ENCODE peak calls at places on chromosomes 12 and 14, in seven cellular contexts. A is HCT116, T is HepG2, L is SK-N-SH, P is K562, N is A549, J is GM12878. Y is an unnamed sample.

GRCh38 chr12:105911966-105912365 is 226.8 kb downstream of the NUAK1 start:
- DNase-seq in N (no peak), P (no peak), T (no peak), J (no peak), A (no peak), L (no peak), Y (no peak)

GRCh38 chr12:124940393-124941169 is 26.1 kb upstream of the UBC start:
- DNase-seq in A (peak), T (peak), N (peak), P (peak), J (peak), L (peak), Y (peak)

GRCh38 chr12:53791735-53792326 is 40.1 kb upstream of the CISTR start:
- DNase-seq in L (no peak), P (peak), N (no peak), T (no peak), J (no peak), A (peak), Y (no peak)

GRCh38 chr12:25151476-25151875 is 43.5 kb downstream of the DNAI7 start:
- DNase-seq in L (peak), J (no peak), T (no peak), A (no peak), P (no peak), N (peak), Y (peak)

GRCh38 chr12:123893276-123893675 is 79.4 kb downstream of the CCDC92 start:
- DNase-seq in L (no peak), J (no peak), A (no peak), P (no peak), T (no peak), N (no peak), Y (no peak)

GRCh38 chr14:33061667-33062325 is 123.1 kb downstream of the NPAS3 start:
- DNase-seq in J (no peak), L (no peak), T (no peak), N (no peak), A (no peak), P (no peak), Y (no peak)

GRCh38 chr14:53432378-53432802 is 279.3 kb upstream of the DDHD1 start:
- DNase-seq in A (peak), N (peak), L (peak), T (peak), J (no peak), P (peak), Y (peak)

GRCh38 chr12:21839776-21840175 is 65.3 kb upstream of the KCNJ8 start:
- DNase-seq in T (no peak), A (no peak), P (no peak), N (no peak), L (no peak), J (no peak), Y (no peak)

GRCh38 chr14:60381909-60382308 is 104.0 kb downstream of the C14orf39 start:
- DNase-seq in T (no peak), P (no peak), N (no peak), L (no peak), A (no peak), J (no peak), Y (no peak)

GRCh38 chr12:48716168-48716492 is 377 bp downstream of the CCNT1 start:
- DNase-seq in A (no peak), J (no peak), N (no peak), P (no peak), L (no peak), T (no peak), Y (no peak)

GRCh38 chr12:119229837-119230236 is 51.1 kb downstream of the HSPB8 start:
- DNase-seq in P (peak), J (no peak), L (peak), A (peak), N (peak), T (peak), Y (peak)

GRCh38 chr12:44812062-44812461 is 64.1 kb downstream of the NELL2 start:
- DNase-seq in J (no peak), T (no peak), P (no peak), A (peak), L (no peak), N (no peak), Y (no peak)

GRCh38 chr14:35687335-35687939 is 121.7 kb downstream of the RALGAPA1 start:
- DNase-seq in L (peak), T (peak), J (peak), N (peak), P (peak), A (peak), Y (peak)

DNA sequence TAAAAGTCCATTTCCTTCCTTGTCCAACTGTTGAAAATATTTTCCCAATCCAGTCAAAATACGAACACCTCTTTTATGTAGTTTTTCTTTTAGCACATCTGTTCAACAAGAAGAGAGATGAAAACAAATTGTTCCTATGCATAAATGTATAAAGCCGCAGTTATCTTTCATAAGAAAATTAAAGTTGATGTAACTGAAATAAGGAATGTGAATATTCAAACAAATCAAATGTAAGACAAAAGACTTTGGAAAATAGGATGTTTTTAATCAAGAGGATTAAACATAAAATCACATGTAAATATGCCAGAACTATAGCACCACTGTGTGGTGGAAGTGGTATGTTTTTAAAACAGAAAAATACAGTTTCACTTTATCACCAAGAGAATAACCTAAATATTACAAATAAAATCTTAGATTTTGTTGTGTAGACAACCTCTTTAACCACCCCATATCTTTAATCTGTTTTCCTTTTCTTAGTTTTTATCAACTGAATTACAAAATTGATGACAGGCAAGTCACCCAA is 40.4 kb downstream of the CAPS2 start:
- DNase-seq in N (no peak), A (peak), L (no peak), J (no peak), P (no peak), T (no peak), Y (peak)
- TF ChIP-seq RAD21 in N (peak), A (peak), L (peak), J (peak), P (no peak), T (no peak), Y (peak)

GRCh38 chr12:57276935-57277563 is 26.1 kb upstream of the STAC3 start:
- DNase-seq in T (peak), P (peak), N (peak), J (no peak), L (no peak), A (peak), Y (peak)
- TF ChIP-seq RAD21 in T (no peak), P (peak), N (peak), J (peak), L (peak), A (peak), Y (peak)

GRCh38 chr12:76549131-76549530 is 10.4 kb downstream of the OSBPL8 start:
- DNase-seq in P (no peak), A (no peak), T (no peak), L (no peak), N (no peak), J (no peak), Y (peak)

GRCh38 chr12:76546889-76547288 is 12.7 kb downstream of the OSBPL8 start:
- DNase-seq in N (no peak), A (no peak), L (no peak), P (no peak), J (no peak), T (no peak), Y (no peak)

GRCh38 chr12:76545486-76545885 is 14.1 kb downstream of the OSBPL8 start:
- DNase-seq in L (no peak), T (no peak), A (no peak), P (no peak), J (no peak), N (no peak), Y (no peak)

GRCh38 chr12:76548222-76548837 is 11.2 kb downstream of the OSBPL8 start:
- DNase-seq in L (no peak), A (no peak), P (no peak), N (no peak), J (no peak), T (no peak), Y (no peak)

DNA sequence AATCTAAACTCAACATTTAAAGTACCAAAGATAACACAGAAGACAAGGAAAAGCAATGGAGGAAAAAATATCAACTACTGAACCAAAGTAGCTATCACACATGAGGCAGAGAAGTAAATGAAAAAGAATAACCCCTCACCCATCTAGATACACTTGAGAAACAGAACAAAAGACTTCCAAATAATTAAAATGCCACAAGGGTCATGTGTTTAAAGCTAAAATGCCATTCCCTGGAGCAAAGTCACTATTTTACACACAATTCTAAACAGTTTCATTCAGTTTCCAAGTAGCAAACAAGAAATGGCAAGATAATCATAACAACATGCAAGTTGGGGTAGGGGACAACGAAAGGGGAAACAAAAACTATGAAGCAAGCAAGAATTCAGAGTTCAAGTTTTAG is 12.0 kb downstream of the OSBPL8 start:
- DNase-seq in T (no peak), N (no peak), J (no peak), P (no peak), L (no peak), A (no peak), Y (no peak)
- TF ChIP-seq RAD21 in T (no peak), N (no peak), J (no peak), P (no peak), L (no peak), A (no peak), Y (no peak)

GRCh38 chr14:67395086-67395875 is 16.7 kb downstream of the PLEK2 start:
- DNase-seq in L (no peak), N (no peak), P (no peak), T (no peak), J (no peak), A (no peak), Y (no peak)

GRCh38 chr14:67392728-67393314 is 19.1 kb downstream of the PLEK2 start:
- DNase-seq in A (no peak), N (no peak), T (no peak), J (no peak), P (no peak), L (no peak), Y (no peak)

GRCh38 chr14:67395876-67396189 is 16.1 kb downstream of the PLEK2 start:
- DNase-seq in A (no peak), J (no peak), T (no peak), N (no peak), L (no peak), P (no peak), Y (no peak)

GRCh38 chr14:67392123-67392522 is 19.8 kb downstream of the PLEK2 start:
- DNase-seq in J (no peak), T (no peak), N (no peak), L (no peak), P (no peak), A (no peak), Y (no peak)

GRCh38 chr14:67393689-67394088 is 18.3 kb downstream of the PLEK2 start:
- DNase-seq in J (no peak), P (no peak), T (no peak), L (no peak), N (no peak), A (no peak), Y (no peak)
- TF ChIP-seq RAD21 in J (no peak), P (no peak), T (no peak), L (no peak), N (no peak), A (no peak), Y (no peak)

GRCh38 chr12:95217377-95218163 is at the start of the genes FGD6 and VEZT:
- DNase-seq in T (peak), P (peak), N (peak), L (peak), A (peak), J (peak), Y (peak)
- TF ChIP-seq RAD21 in T (peak), P (peak), N (peak), L (peak), A (peak), J (peak), Y (peak)

GRCh38 chr14:76780875-76781647 is 19.8 kb downstream of the VASH1 start:
- DNase-seq in N (no peak), L (peak), P (no peak), A (no peak), T (no peak), J (no peak), Y (peak)
- TF ChIP-seq RAD21 in N (no peak), L (no peak), P (no peak), A (no peak), T (no peak), J (no peak), Y (no peak)